ENCODE peak calls at places on chromosome 18, in five cellular contexts. R, E, B, Z and K are unnamed samples.

GRCh38 chr18:77866309-77866708 is 616.7 kb downstream of the GALR1 start:
- DNase-seq in R (no peak), E (no peak), B (no peak), Z (no peak), K (no peak)

GRCh38 chr18:35189510-35189909 is 51.3 kb upstream of the ZNF397 start:
- DNase-seq in R (no peak), E (no peak), B (no peak), Z (no peak), K (no peak)

GRCh38 chr18:77090546-77091200 is 41.9 kb downstream of the MBP start:
- DNase-seq in R (no peak), E (no peak), B (no peak), Z (no peak), K (no peak)

GRCh38 chr18:24195296-24196053 is 56.6 kb downstream of the CABYR start:
- DNase-seq in R (no peak), E (no peak), B (no peak), Z (no peak), K (no peak)

GRCh38 chr18:63570721-63571120 is 16.4 kb upstream of the SERPINB13 start:
- DNase-seq in R (no peak), E (no peak), B (no peak), Z (no peak), K (peak; percentile 48)

GRCh38 chr18:13242797-13243196 is 24.2 kb downstream of the LDLRAD4 start:
- DNase-seq in R (no peak), E (no peak), B (no peak), Z (no peak), K (no peak)

GRCh38 chr18:56124186-56124585 is 514.2 kb downstream of the TXNL1 start:
- DNase-seq in R (no peak), E (no peak), B (no peak), Z (no peak), K (peak; percentile 21)

GRCh38 chr18:51278045-51278649 is 80.7 kb upstream of the MEX3C start:
- DNase-seq in R (peak; percentile 35), E (peak; percentile 40), B (no peak), Z (no peak), K (no peak)

GRCh38 chr18:51614033-51614432 is 416.6 kb upstream of the MEX3C start:
- DNase-seq in R (no peak), E (no peak), B (peak; percentile 31), Z (no peak), K (peak; percentile 45)

DNA sequence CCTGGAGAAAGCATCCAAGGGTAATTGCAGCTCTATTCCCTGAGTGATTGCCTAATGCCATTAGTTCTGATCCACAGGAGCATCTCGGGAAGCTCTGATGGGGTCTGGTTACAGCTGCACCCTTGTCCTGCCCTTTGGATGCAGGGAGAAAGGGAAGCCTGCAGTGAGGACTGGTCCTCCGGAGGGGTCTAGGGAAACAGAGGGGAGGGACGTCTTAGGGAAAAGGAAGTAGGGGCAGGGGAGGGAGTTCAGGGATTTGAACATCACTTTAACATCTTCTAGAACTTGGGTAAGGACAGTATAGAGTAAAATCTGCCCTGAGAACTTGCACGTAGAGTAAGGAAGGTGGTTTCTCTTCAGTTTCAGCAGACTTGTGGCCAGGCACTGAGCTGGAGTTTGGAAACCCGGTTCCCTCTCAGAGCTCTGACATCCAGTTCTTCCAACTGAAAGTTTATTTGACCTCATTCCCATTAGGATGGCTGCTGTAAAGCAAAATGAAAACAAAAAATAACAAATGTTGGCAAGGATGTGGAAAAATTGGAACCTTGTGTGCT is 20.5 kb downstream of the ONECUT2 start:
- DNase-seq in R (no peak), E (no peak), B (no peak), Z (no peak), K (no peak)
- TF ChIP-seq CTCF in R (no peak), E (no peak), B (no peak), Z (no peak), K (no peak)

DNA sequence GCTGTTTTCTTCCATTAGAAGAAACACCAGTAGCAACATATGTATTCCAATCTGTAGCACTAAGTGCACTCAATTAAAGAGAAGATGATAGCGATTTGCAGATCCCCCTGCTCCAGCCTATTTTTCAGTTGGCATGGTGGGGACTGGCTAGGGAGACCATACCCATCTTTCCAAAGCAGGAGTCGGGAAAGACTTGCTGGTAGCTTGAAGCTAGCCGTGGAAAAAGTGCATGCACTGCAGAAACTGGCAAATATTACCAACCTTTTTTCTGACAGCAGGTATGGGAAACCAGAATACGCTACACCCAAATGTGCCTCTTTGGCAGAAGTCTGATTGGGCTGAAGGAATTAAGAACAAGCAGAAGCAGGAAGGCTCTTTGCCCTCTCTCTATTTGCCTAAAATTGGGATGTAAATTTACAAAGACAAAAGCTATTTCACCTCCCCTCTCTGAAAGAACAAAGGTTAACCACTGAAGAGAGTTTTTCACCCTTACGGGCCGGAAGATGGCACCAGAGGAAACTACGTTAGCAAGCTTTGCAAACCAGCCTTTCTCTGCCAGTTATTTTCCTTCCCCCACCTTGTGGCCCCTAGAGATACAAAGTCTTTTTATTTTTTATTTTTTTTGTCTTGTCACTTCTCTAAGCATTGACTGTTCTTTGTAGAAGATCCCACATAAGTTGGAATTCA is 273.1 kb downstream of the DLGAP1 start:
- DNase-seq in R (no peak), E (no peak), B (no peak), Z (no peak), K (no peak)
- TF ChIP-seq CTCF in R (no peak), E (no peak), B (no peak), Z (peak; percentile 20), K (no peak)

DNA sequence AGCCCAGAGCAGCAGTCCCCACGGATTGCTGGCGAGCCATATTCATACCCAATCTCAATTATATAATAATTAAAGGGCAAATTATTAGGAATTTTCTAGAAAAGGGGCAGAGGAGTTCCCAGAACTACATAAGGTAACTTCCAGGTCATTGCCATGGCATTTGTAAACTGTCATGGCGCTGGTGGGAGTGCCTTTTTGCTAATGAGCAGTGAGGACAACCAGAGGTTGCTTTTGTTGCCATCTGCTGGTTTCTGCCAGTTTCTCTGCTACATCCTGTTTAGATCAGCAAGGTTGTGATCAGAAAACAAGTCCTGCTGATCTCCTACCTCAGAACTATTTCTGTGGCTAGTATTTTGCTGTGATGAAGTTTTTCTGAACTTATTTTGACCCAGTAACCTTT is 159.8 kb upstream of the PIEZO2 start:
- DNase-seq in R (no peak), E (no peak), B (no peak), Z (no peak), K (no peak)
- TF ChIP-seq CTCF in R (no peak), E (no peak), B (no peak), Z (peak; percentile 54), K (no peak)

DNA sequence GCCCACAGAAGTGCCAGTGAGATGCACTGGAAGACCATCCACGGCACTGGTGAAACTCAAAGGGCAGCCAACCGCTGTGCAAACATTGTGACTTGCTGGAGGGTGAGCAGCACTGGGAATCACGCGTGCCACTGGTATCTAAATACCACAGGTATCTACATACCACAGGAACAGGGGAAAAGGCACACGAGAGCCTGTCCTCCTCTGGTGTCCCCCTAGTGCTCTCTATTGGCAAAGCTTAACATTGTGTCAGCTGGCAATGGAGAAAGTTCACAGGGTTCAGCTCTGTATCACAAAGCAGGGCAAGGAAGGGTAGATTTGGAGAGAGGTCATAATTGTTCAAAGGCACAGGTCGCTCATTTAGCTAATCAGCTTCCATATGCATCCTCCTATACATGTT is 12.6 kb upstream of the SEC11C start:
- DNase-seq in R (no peak), E (no peak), B (no peak), Z (no peak), K (no peak)
- TF ChIP-seq CTCF in R (no peak), E (no peak), B (no peak), Z (no peak), K (no peak)